ENCODE peak calls at places on chromosome 13, in seven cellular contexts. C, P, S, L, Y, D and Q are unnamed samples.

GRCh38 chr13:88042489-88042888 is 371.3 kb downstream of the SLITRK5 start:
- DNase-seq in C (no peak), P (no peak), S (no peak), L (no peak), Y (no peak), D (peak; percentile 70), Q (no peak)

GRCh38 chr13:66397133-66397532 is 833.0 kb downstream of the PCDH9 start:
- DNase-seq in C (no peak), P (no peak), S (no peak), L (no peak), Y (no peak), D (no peak), Q (no peak)

GRCh38 chr13:40568672-40569350 is 97.6 kb downstream of the FOXO1 start:
- DNase-seq in C (no peak), P (no peak), S (no peak), L (no peak), Y (no peak), D (no peak), Q (no peak)

GRCh38 chr13:51435002-51435578 is 17.7 kb downstream of the INTS6 start:
- DNase-seq in C (no peak), P (peak; percentile 73), S (no peak), L (no peak), Y (no peak), D (peak; percentile 70), Q (peak; percentile 67)

GRCh38 chr13:35984776-35985453 is 146.3 kb downstream of the DCLK1 start:
- DNase-seq in C (no peak), P (no peak), S (no peak), L (no peak), Y (no peak), D (no peak), Q (no peak)

GRCh38 chr13:35727881-35728280 is 251.4 kb upstream of the MAB21L1 start:
- DNase-seq in C (no peak), P (no peak), S (no peak), L (no peak), Y (no peak), D (no peak), Q (no peak)

GRCh38 chr13:29537736-29538624 is 57.5 kb downstream of the SLC7A1 start:
- DNase-seq in C (no peak), P (no peak), S (no peak), L (no peak), Y (no peak), D (no peak), Q (no peak)

GRCh38 chr13:105587786-105588185 is 947.7 kb downstream of the EFNB2 start:
- DNase-seq in C (no peak), P (no peak), S (no peak), L (no peak), Y (peak; percentile 59), D (peak; percentile 63), Q (peak; percentile 25)

GRCh38 chr13:113654175-113654560 is 3.8 kb downstream of the ATP4B start:
- DNase-seq in C (no peak), P (no peak), S (no peak), L (no peak), Y (no peak), D (no peak), Q (no peak)

GRCh38 chr13:20160346-20161274 is at the start of gene GJA3:
- DNase-seq in C (peak; percentile 75), P (peak; percentile 65), S (peak; percentile 24), L (peak; percentile 66), Y (peak; percentile 5), D (peak; percentile 70), Q (peak; percentile 44)

GRCh38 chr13:106121173-106121754 is 414.2 kb downstream of the EFNB2 start:
- DNase-seq in C (no peak), P (no peak), S (no peak), L (no peak), Y (no peak), D (peak; percentile 38), Q (no peak)

GRCh38 chr13:104431895-104432294 is 1365.7 kb upstream of the SLC10A2 start:
- DNase-seq in C (no peak), P (no peak), S (no peak), L (no peak), Y (no peak), D (no peak), Q (no peak)

GRCh38 chr13:48334534-48335127 is 31.1 kb downstream of the RB1 start:
- DNase-seq in C (no peak), P (peak; percentile 80), S (no peak), L (no peak), Y (no peak), D (peak; percentile 51), Q (peak; percentile 56)

GRCh38 chr13:91652389-91652788 is 254.0 kb downstream of the GPC5 start:
- DNase-seq in C (no peak), P (no peak), S (no peak), L (no peak), Y (no peak), D (no peak), Q (no peak)

GRCh38 chr13:45092668-45093067 is 27.6 kb upstream of the GTF2F2 start:
- DNase-seq in C (no peak), P (peak; percentile 26), S (no peak), L (no peak), Y (no peak), D (no peak), Q (no peak)

GRCh38 chr13:67803118-67803517 is 573.0 kb upstream of the PCDH9 start:
- DNase-seq in C (no peak), P (no peak), S (no peak), L (no peak), Y (no peak), D (no peak), Q (no peak)

GRCh38 chr13:31742102-31742695 is 2.9 kb downstream of the RXFP2 start:
- DNase-seq in C (peak; percentile 62), P (peak; percentile 91), S (peak; percentile 43), L (no peak), Y (peak; percentile 22), D (peak; percentile 84), Q (peak; percentile 63)

GRCh38 chr13:99626461-99627082 is 125.3 kb downstream of the TM9SF2 start:
- DNase-seq in C (no peak), P (peak; percentile 79), S (no peak), L (no peak), Y (no peak), D (peak; percentile 63), Q (no peak)

GRCh38 chr13:95317037-95317989 is 16.1 kb upstream of the ABCC4 start:
- DNase-seq in C (no peak), P (no peak), S (no peak), L (no peak), Y (no peak), D (no peak), Q (no peak)

GRCh38 chr13:37065893-37066526 is 6.5 kb upstream of the SUPT20H start:
- DNase-seq in C (no peak), P (no peak), S (no peak), L (no peak), Y (no peak), D (no peak), Q (no peak)

GRCh38 chr13:37868691-37869505 is 674 bp downstream of the TRPC4 start:
- DNase-seq in C (no peak), P (peak; percentile 41), S (no peak), L (no peak), Y (peak; percentile 1), D (peak; percentile 33), Q (no peak)

GRCh38 chr13:41960195-41960699 is 662 bp downstream of the VWA8 start:
- DNase-seq in C (no peak), P (peak; percentile 62), S (no peak), L (no peak), Y (no peak), D (peak; percentile 69), Q (peak; percentile 75)